ENCODE peak calls at places on chromosomes 1 and 21, in ten cellular contexts. One of them, this sample, is unnamed.

GRCh38 chr21:27590271-27590670 is 623.4 kb upstream of the ADAMTS5 start:
- DNase-seq in DMS79: no peak
- DNase-seq in ACHN: no peak
- DNase-seq in activated CD4-positive, alpha-beta T cell treated with anti-CD3 and anti-CD28 coated beads, Interleukin-2, amount 10 ng/mL, durations not matched to agents 7 days and 5 days: no peak
- DNase-seq in DMS153: no peak
- DNase-seq in MV-4-11: peak
- DNase-seq in A172: peak
- DNase-seq in anterior cingulate cortex: no peak
- DNase-seq in caudate nucleus: no peak
- DNase-seq in activated CD8-positive, alpha-beta memory T cell treated with anti-CD3 and anti-CD28 coated beads for 48 hours: no peak
- DNase-seq in this sample: no peak

GRCh38 chr21:36165356-36165755 is 8.7 kb downstream of the DOP1B start:
- DNase-seq in DMS79: no peak
- DNase-seq in ACHN: no peak
- DNase-seq in activated CD4-positive, alpha-beta T cell treated with anti-CD3 and anti-CD28 coated beads, Interleukin-2, amount 10 ng/mL, durations not matched to agents 7 days and 5 days: no peak
- DNase-seq in DMS153: no peak
- DNase-seq in MV-4-11: no peak
- DNase-seq in A172: no peak
- DNase-seq in anterior cingulate cortex: no peak
- DNase-seq in caudate nucleus: no peak
- DNase-seq in activated CD8-positive, alpha-beta memory T cell treated with anti-CD3 and anti-CD28 coated beads for 48 hours: no peak
- DNase-seq in this sample: no peak

GRCh38 chr1:219924348-219924747 is 4.0 kb downstream of the SLC30A10 start:
- DNase-seq in DMS79: no peak
- DNase-seq in ACHN: no peak
- DNase-seq in activated CD4-positive, alpha-beta T cell treated with anti-CD3 and anti-CD28 coated beads, Interleukin-2, amount 10 ng/mL, durations not matched to agents 7 days and 5 days: no peak
- DNase-seq in DMS153: no peak
- DNase-seq in MV-4-11: no peak
- DNase-seq in A172: no peak
- DNase-seq in anterior cingulate cortex: no peak
- DNase-seq in caudate nucleus: no peak
- DNase-seq in activated CD8-positive, alpha-beta memory T cell treated with anti-CD3 and anti-CD28 coated beads for 48 hours: no peak
- DNase-seq in this sample: no peak

GRCh38 chr1:23191199-23191598 is 22.5 kb upstream of the LUZP1 start:
- DNase-seq in DMS79: no peak
- DNase-seq in ACHN: no peak
- DNase-seq in activated CD4-positive, alpha-beta T cell treated with anti-CD3 and anti-CD28 coated beads, Interleukin-2, amount 10 ng/mL, durations not matched to agents 7 days and 5 days: no peak
- DNase-seq in DMS153: no peak
- DNase-seq in MV-4-11: no peak
- DNase-seq in A172: no peak
- DNase-seq in anterior cingulate cortex: no peak
- DNase-seq in caudate nucleus: no peak
- DNase-seq in activated CD8-positive, alpha-beta memory T cell treated with anti-CD3 and anti-CD28 coated beads for 48 hours: no peak
- DNase-seq in this sample: no peak

GRCh38 chr1:30275926-30276736 is 447.3 kb downstream of the MATN1 start:
- DNase-seq in DMS79: no peak
- DNase-seq in ACHN: no peak
- DNase-seq in activated CD4-positive, alpha-beta T cell treated with anti-CD3 and anti-CD28 coated beads, Interleukin-2, amount 10 ng/mL, durations not matched to agents 7 days and 5 days: no peak
- DNase-seq in DMS153: no peak
- DNase-seq in MV-4-11: no peak
- DNase-seq in A172: no peak
- DNase-seq in anterior cingulate cortex: no peak
- DNase-seq in caudate nucleus: no peak
- DNase-seq in activated CD8-positive, alpha-beta memory T cell treated with anti-CD3 and anti-CD28 coated beads for 48 hours: no peak
- DNase-seq in this sample: no peak

GRCh38 chr1:66503841-66504470 is 30.0 kb upstream of the SGIP1 start:
- DNase-seq in DMS79: peak
- DNase-seq in ACHN: peak
- DNase-seq in activated CD4-positive, alpha-beta T cell treated with anti-CD3 and anti-CD28 coated beads, Interleukin-2, amount 10 ng/mL, durations not matched to agents 7 days and 5 days: peak
- DNase-seq in DMS153: peak
- DNase-seq in MV-4-11: peak
- DNase-seq in A172: peak
- DNase-seq in anterior cingulate cortex: peak
- DNase-seq in caudate nucleus: no peak
- DNase-seq in activated CD8-positive, alpha-beta memory T cell treated with anti-CD3 and anti-CD28 coated beads for 48 hours: no peak
- DNase-seq in this sample: peak

GRCh38 chr1:154501423-154502065 is 475 bp upstream of the TDRD10 start:
- DNase-seq in DMS79: no peak
- DNase-seq in ACHN: no peak
- DNase-seq in activated CD4-positive, alpha-beta T cell treated with anti-CD3 and anti-CD28 coated beads, Interleukin-2, amount 10 ng/mL, durations not matched to agents 7 days and 5 days: no peak
- DNase-seq in DMS153: no peak
- DNase-seq in MV-4-11: no peak
- DNase-seq in A172: no peak
- DNase-seq in anterior cingulate cortex: no peak
- DNase-seq in caudate nucleus: no peak
- DNase-seq in activated CD8-positive, alpha-beta memory T cell treated with anti-CD3 and anti-CD28 coated beads for 48 hours: no peak
- DNase-seq in this sample: peak

GRCh38 chr1:17167783-17168479 is 37.0 kb upstream of the PADI1 start:
- DNase-seq in DMS79: peak
- DNase-seq in ACHN: peak
- DNase-seq in activated CD4-positive, alpha-beta T cell treated with anti-CD3 and anti-CD28 coated beads, Interleukin-2, amount 10 ng/mL, durations not matched to agents 7 days and 5 days: no peak
- DNase-seq in DMS153: no peak
- DNase-seq in MV-4-11: no peak
- DNase-seq in A172: peak
- DNase-seq in anterior cingulate cortex: no peak
- DNase-seq in caudate nucleus: no peak
- DNase-seq in activated CD8-positive, alpha-beta memory T cell treated with anti-CD3 and anti-CD28 coated beads for 48 hours: no peak
- DNase-seq in this sample: no peak

GRCh38 chr1:28521502-28522164 is 15.8 kb downstream of the RCC1 start:
- DNase-seq in DMS79: no peak
- DNase-seq in ACHN: no peak
- DNase-seq in activated CD4-positive, alpha-beta T cell treated with anti-CD3 and anti-CD28 coated beads, Interleukin-2, amount 10 ng/mL, durations not matched to agents 7 days and 5 days: no peak
- DNase-seq in DMS153: no peak
- DNase-seq in MV-4-11: no peak
- DNase-seq in A172: no peak
- DNase-seq in anterior cingulate cortex: no peak
- DNase-seq in caudate nucleus: no peak
- DNase-seq in activated CD8-positive, alpha-beta memory T cell treated with anti-CD3 and anti-CD28 coated beads for 48 hours: no peak
- DNase-seq in this sample: no peak

GRCh38 chr1:44037154-44037553 is 5.9 kb upstream of the SLC6A9 start:
- DNase-seq in DMS79: no peak
- DNase-seq in ACHN: no peak
- DNase-seq in activated CD4-positive, alpha-beta T cell treated with anti-CD3 and anti-CD28 coated beads, Interleukin-2, amount 10 ng/mL, durations not matched to agents 7 days and 5 days: no peak
- DNase-seq in DMS153: no peak
- DNase-seq in MV-4-11: no peak
- DNase-seq in A172: no peak
- DNase-seq in anterior cingulate cortex: no peak
- DNase-seq in caudate nucleus: no peak
- DNase-seq in activated CD8-positive, alpha-beta memory T cell treated with anti-CD3 and anti-CD28 coated beads for 48 hours: no peak
- DNase-seq in this sample: no peak